ENCODE peak calls at places on chromosomes 16 and 17, in eight cellular contexts. One of them, this sample, is unnamed.

GRCh38 chr17:260031-260791 is 78.8 kb upstream of the DOC2B start:
- DNase-seq in stomach: peak
- DNase-seq in CD8-positive, alpha-beta T cell: no peak
- DNase-seq in effector memory CD4-positive, alpha-beta T cell: no peak
- DNase-seq in dorsolateral prefrontal cortex: no peak
- DNase-seq in neuronal stem cell: no peak
- DNase-seq in ovary: peak
- DNase-seq in AG04450: no peak
- DNase-seq in this sample: no peak

GRCh38 chr17:58391302-58391984 is 25.9 kb downstream of the RNF43 start:
- DNase-seq in ovary: no peak
- DNase-seq in neuronal stem cell: no peak
- DNase-seq in effector memory CD4-positive, alpha-beta T cell: no peak
- DNase-seq in AG04450: no peak
- DNase-seq in dorsolateral prefrontal cortex: no peak
- DNase-seq in CD8-positive, alpha-beta T cell: no peak
- DNase-seq in stomach: peak
- DNase-seq in this sample: peak

GRCh38 chr17:32795339-32795979 is 81.5 kb downstream of the MYO1D start:
- DNase-seq in neuronal stem cell: no peak
- DNase-seq in ovary: no peak
- DNase-seq in CD8-positive, alpha-beta T cell: no peak
- DNase-seq in dorsolateral prefrontal cortex: no peak
- DNase-seq in AG04450: no peak
- DNase-seq in effector memory CD4-positive, alpha-beta T cell: no peak
- DNase-seq in stomach: no peak
- DNase-seq in this sample: no peak

GRCh38 chr16:72739577-72739976 is 308.4 kb downstream of the ZFHX3 start:
- DNase-seq in effector memory CD4-positive, alpha-beta T cell: no peak
- DNase-seq in CD8-positive, alpha-beta T cell: no peak
- DNase-seq in AG04450: no peak
- DNase-seq in dorsolateral prefrontal cortex: no peak
- DNase-seq in neuronal stem cell: no peak
- DNase-seq in stomach: no peak
- DNase-seq in ovary: no peak
- DNase-seq in this sample: no peak

GRCh38 chr17:54891176-54891821 is 9.4 kb upstream of the TOM1L1 start:
- DNase-seq in stomach: no peak
- DNase-seq in dorsolateral prefrontal cortex: no peak
- DNase-seq in AG04450: peak
- DNase-seq in effector memory CD4-positive, alpha-beta T cell: no peak
- DNase-seq in ovary: no peak
- DNase-seq in neuronal stem cell: peak
- DNase-seq in CD8-positive, alpha-beta T cell: no peak
- DNase-seq in this sample: peak

GRCh38 chr17:35801583-35802224 is 6.3 kb upstream of the MMP28 start:
- DNase-seq in dorsolateral prefrontal cortex: peak
- DNase-seq in ovary: peak
- DNase-seq in CD8-positive, alpha-beta T cell: peak
- DNase-seq in neuronal stem cell: no peak
- DNase-seq in stomach: peak
- DNase-seq in AG04450: no peak
- DNase-seq in effector memory CD4-positive, alpha-beta T cell: no peak
- DNase-seq in this sample: peak

GRCh38 chr17:11900103-11900502 is 97.2 kb downstream of the ZNF18 start:
- DNase-seq in stomach: no peak
- DNase-seq in effector memory CD4-positive, alpha-beta T cell: no peak
- DNase-seq in dorsolateral prefrontal cortex: no peak
- DNase-seq in CD8-positive, alpha-beta T cell: no peak
- DNase-seq in AG04450: no peak
- DNase-seq in ovary: no peak
- DNase-seq in neuronal stem cell: no peak
- DNase-seq in this sample: no peak

GRCh38 chr17:81234940-81235821 is 3.7 kb downstream of the TEPSIN start:
- DNase-seq in stomach: no peak
- DNase-seq in dorsolateral prefrontal cortex: no peak
- DNase-seq in AG04450: no peak
- DNase-seq in CD8-positive, alpha-beta T cell: no peak
- DNase-seq in effector memory CD4-positive, alpha-beta T cell: no peak
- DNase-seq in ovary: no peak
- DNase-seq in neuronal stem cell: no peak
- DNase-seq in this sample: no peak

GRCh38 chr17:17844500-17844899 is 7.7 kb upstream of the SREBF1 start:
- DNase-seq in AG04450: no peak
- DNase-seq in CD8-positive, alpha-beta T cell: no peak
- DNase-seq in ovary: no peak
- DNase-seq in neuronal stem cell: no peak
- DNase-seq in effector memory CD4-positive, alpha-beta T cell: no peak
- DNase-seq in stomach: no peak
- DNase-seq in dorsolateral prefrontal cortex: peak
- DNase-seq in this sample: no peak

GRCh38 chr17:4950757-4951204 is at the start of gene ENO3:
- DNase-seq in dorsolateral prefrontal cortex: no peak
- DNase-seq in neuronal stem cell: peak
- DNase-seq in AG04450: no peak
- DNase-seq in CD8-positive, alpha-beta T cell: no peak
- DNase-seq in stomach: no peak
- DNase-seq in ovary: peak
- DNase-seq in effector memory CD4-positive, alpha-beta T cell: no peak
- DNase-seq in this sample: no peak

GRCh38 chr17:42133461-42134041 is 10.9 kb downstream of the HSPB9 start:
- DNase-seq in CD8-positive, alpha-beta T cell: peak
- DNase-seq in stomach: no peak
- DNase-seq in ovary: no peak
- DNase-seq in neuronal stem cell: no peak
- DNase-seq in dorsolateral prefrontal cortex: no peak
- DNase-seq in effector memory CD4-positive, alpha-beta T cell: no peak
- DNase-seq in AG04450: no peak
- DNase-seq in this sample: peak

GRCh38 chr16:3745751-3746355 is 28.5 kb upstream of the TRAP1 start:
- DNase-seq in neuronal stem cell: peak
- DNase-seq in stomach: no peak
- DNase-seq in AG04450: no peak
- DNase-seq in dorsolateral prefrontal cortex: no peak
- DNase-seq in ovary: peak
- DNase-seq in CD8-positive, alpha-beta T cell: no peak
- DNase-seq in effector memory CD4-positive, alpha-beta T cell: no peak
- DNase-seq in this sample: no peak

GRCh38 chr17:59002126-59002525 is 104.6 kb downstream of the TRIM37 start:
- DNase-seq in CD8-positive, alpha-beta T cell: no peak
- DNase-seq in ovary: no peak
- DNase-seq in AG04450: no peak
- DNase-seq in neuronal stem cell: no peak
- DNase-seq in stomach: no peak
- DNase-seq in dorsolateral prefrontal cortex: no peak
- DNase-seq in effector memory CD4-positive, alpha-beta T cell: no peak
- DNase-seq in this sample: no peak

GRCh38 chr16:86509759-86510464 is 415 bp upstream of the FOXF1 start:
- DNase-seq in stomach: peak
- DNase-seq in ovary: peak
- DNase-seq in CD8-positive, alpha-beta T cell: no peak
- DNase-seq in effector memory CD4-positive, alpha-beta T cell: no peak
- DNase-seq in AG04450: peak
- DNase-seq in neuronal stem cell: peak
- DNase-seq in dorsolateral prefrontal cortex: no peak
- DNase-seq in this sample: peak

GRCh38 chr16:86510465-86511261 is at the start of gene FOXF1:
- DNase-seq in effector memory CD4-positive, alpha-beta T cell: no peak
- DNase-seq in neuronal stem cell: peak
- DNase-seq in dorsolateral prefrontal cortex: no peak
- DNase-seq in stomach: no peak
- DNase-seq in ovary: no peak
- DNase-seq in CD8-positive, alpha-beta T cell: no peak
- DNase-seq in AG04450: peak
- DNase-seq in this sample: no peak

GRCh38 chr16:86512860-86513470 is 2.6 kb downstream of the FOXF1 start:
- DNase-seq in dorsolateral prefrontal cortex: no peak
- DNase-seq in CD8-positive, alpha-beta T cell: no peak
- DNase-seq in effector memory CD4-positive, alpha-beta T cell: no peak
- DNase-seq in AG04450: no peak
- DNase-seq in ovary: no peak
- DNase-seq in stomach: no peak
- DNase-seq in neuronal stem cell: peak
- DNase-seq in this sample: no peak

GRCh38 chr16:86512301-86512859 is 2.1 kb downstream of the FOXF1 start:
- DNase-seq in CD8-positive, alpha-beta T cell: no peak
- DNase-seq in stomach: no peak
- DNase-seq in ovary: no peak
- DNase-seq in dorsolateral prefrontal cortex: no peak
- DNase-seq in AG04450: no peak
- DNase-seq in effector memory CD4-positive, alpha-beta T cell: no peak
- DNase-seq in neuronal stem cell: peak
- DNase-seq in this sample: no peak

DNA sequence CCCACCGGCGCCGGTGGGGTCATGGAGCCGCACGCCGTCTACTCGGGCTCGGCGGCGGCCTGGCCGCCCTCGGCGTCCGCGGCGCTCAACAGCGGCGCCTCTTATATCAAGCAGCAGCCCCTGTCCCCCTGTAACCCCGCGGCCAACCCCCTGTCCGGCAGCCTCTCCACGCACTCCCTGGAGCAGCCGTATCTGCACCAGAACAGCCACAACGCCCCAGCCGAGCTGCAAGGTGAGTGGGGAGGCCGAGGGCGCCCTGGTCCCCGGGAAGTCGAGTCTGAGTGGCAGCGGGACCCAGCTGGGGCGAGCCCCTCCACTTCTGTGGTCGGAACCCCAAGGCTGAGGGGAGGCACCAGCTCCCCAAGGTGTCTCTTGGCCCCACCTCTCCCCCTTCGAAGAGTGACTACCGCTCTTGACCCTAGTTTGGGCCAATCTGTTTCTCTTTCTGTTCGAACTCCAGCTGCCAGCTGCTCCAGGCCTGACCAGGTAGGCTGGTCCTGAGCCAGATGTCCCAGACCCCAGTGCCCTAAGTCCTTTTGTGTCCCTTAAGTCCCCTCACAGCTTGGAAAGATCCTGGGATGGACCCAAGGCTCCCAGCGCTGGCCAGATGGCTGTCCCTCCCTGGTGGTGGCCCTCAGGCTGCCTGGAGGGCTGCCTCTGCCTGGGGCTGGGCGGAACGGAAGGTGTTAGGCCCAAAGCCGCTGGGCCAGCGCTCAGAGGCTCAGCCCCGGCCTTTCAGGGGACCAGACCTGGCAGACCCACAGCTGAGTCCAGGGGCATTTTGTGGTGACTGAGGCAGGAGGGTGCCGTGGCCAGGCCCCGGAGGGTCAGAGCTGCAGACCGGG is 1.2 kb downstream of the FOXF1 start:
- DNase-seq in ovary: no peak
- DNase-seq in AG04450: no peak
- DNase-seq in dorsolateral prefrontal cortex: no peak
- DNase-seq in stomach: no peak
- DNase-seq in CD8-positive, alpha-beta T cell: no peak
- DNase-seq in effector memory CD4-positive, alpha-beta T cell: no peak
- DNase-seq in neuronal stem cell: peak
- DNase-seq in this sample: no peak
- H3K4me3 ChIP-seq in ovary: peak
- H3K4me3 ChIP-seq in AG04450: peak
- H3K4me3 ChIP-seq in dorsolateral prefrontal cortex: peak
- H3K4me3 ChIP-seq in stomach: peak
- H3K4me3 ChIP-seq in CD8-positive, alpha-beta T cell: no peak
- H3K4me3 ChIP-seq in effector memory CD4-positive, alpha-beta T cell: no peak
- H3K4me3 ChIP-seq in neuronal stem cell: no peak
- H3K4me3 ChIP-seq in this sample: no peak

DNA sequence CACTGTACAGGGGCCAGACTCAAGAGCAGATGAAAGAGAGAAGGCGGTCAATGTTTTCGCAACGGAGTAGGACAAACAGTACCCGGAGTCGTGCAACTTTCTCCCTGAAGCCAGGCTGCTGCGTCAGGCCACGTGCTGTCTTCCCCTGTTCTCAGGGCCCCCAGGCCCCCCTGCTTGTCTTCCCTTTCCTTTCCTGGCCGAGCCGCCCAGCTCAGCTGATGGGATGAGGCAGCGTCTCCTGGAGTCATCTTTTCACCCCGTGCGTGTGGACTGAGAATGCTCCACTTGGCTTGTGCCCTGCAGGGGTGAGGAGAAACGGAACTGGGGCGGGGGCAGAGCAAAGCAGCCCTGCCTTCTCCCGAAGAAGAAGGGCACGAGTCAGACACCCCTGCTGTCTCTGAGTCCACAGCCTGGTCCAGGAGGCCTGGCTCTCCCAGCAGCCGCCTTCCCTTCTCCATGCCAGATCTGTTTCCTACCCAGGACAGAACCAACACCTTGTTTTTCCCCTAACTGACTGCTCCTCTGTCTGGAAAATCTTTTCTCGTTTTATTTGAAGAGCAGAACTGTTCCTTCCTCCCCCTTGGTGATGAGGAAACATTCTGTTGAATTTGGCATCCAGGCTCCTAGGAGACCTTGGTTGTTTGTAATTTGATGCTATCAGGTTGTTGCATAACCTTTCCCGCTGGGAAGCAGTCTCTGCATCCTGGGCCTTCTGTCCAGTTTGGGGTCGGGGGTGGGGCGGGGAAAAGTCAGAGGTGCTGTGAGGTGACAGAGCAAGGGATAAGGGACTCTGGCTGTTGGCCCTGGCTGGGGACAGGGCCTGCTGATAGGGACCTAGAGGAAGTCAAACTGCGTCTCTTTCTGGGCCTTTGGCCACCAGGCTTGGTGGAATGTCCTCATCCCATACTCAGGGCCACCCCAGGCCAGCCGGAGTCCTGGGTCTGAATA is 78.8 kb downstream of the WIPI1 start:
- DNase-seq in stomach: peak
- DNase-seq in ovary: peak
- DNase-seq in neuronal stem cell: no peak
- DNase-seq in effector memory CD4-positive, alpha-beta T cell: no peak
- DNase-seq in CD8-positive, alpha-beta T cell: no peak
- DNase-seq in dorsolateral prefrontal cortex: peak
- DNase-seq in AG04450: peak
- DNase-seq in this sample: peak
- H3K27ac ChIP-seq in stomach: peak
- H3K27ac ChIP-seq in ovary: peak
- H3K27ac ChIP-seq in neuronal stem cell: peak
- H3K27ac ChIP-seq in effector memory CD4-positive, alpha-beta T cell: no peak
- H3K27ac ChIP-seq in CD8-positive, alpha-beta T cell: no peak
- H3K27ac ChIP-seq in dorsolateral prefrontal cortex: no peak
- H3K27ac ChIP-seq in AG04450: peak
- H3K27ac ChIP-seq in this sample: peak

GRCh38 chr16:82082097-82082496 is 47.0 kb downstream of the HSD17B2 start:
- DNase-seq in effector memory CD4-positive, alpha-beta T cell: no peak
- DNase-seq in ovary: no peak
- DNase-seq in neuronal stem cell: no peak
- DNase-seq in CD8-positive, alpha-beta T cell: no peak
- DNase-seq in dorsolateral prefrontal cortex: no peak
- DNase-seq in stomach: no peak
- DNase-seq in AG04450: no peak
- DNase-seq in this sample: no peak
- H3K4me3 ChIP-seq in effector memory CD4-positive, alpha-beta T cell: no peak
- H3K4me3 ChIP-seq in ovary: no peak
- H3K4me3 ChIP-seq in neuronal stem cell: no peak
- H3K4me3 ChIP-seq in CD8-positive, alpha-beta T cell: no peak
- H3K4me3 ChIP-seq in dorsolateral prefrontal cortex: no peak
- H3K4me3 ChIP-seq in stomach: no peak
- H3K4me3 ChIP-seq in AG04450: no peak
- H3K4me3 ChIP-seq in this sample: no peak

DNA sequence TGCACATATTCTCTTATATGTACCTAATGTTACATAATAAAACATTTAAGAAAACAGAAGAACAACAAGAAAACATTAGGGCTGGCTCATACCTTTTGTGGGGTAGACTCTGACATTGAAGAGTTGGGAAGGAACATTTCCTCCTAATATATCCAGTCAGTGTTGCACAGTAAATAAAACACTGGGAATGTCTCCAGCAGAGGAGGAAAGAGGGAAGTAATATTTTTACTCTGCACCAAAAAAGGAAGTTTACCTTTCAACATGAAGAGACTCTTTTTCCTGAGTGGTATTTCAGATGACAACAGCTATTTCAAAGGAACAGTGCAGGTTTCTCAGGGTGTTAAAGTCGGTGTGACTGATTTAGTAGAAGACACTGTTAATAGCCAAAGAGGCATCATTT is 31.9 kb downstream of the EPN2 start:
- DNase-seq in dorsolateral prefrontal cortex: no peak
- DNase-seq in neuronal stem cell: no peak
- DNase-seq in effector memory CD4-positive, alpha-beta T cell: no peak
- DNase-seq in AG04450: no peak
- DNase-seq in ovary: no peak
- DNase-seq in CD8-positive, alpha-beta T cell: no peak
- DNase-seq in stomach: no peak
- DNase-seq in this sample: no peak
- H3K27ac ChIP-seq in dorsolateral prefrontal cortex: peak
- H3K27ac ChIP-seq in neuronal stem cell: no peak
- H3K27ac ChIP-seq in effector memory CD4-positive, alpha-beta T cell: no peak
- H3K27ac ChIP-seq in AG04450: no peak
- H3K27ac ChIP-seq in ovary: no peak
- H3K27ac ChIP-seq in CD8-positive, alpha-beta T cell: no peak
- H3K27ac ChIP-seq in stomach: peak
- H3K27ac ChIP-seq in this sample: peak